ENCODE peak calls at places on chromosomes 6 and 20, in six cellular contexts. G, V, K, W, H and C are unnamed samples.

GRCh38 chr6:160730911-160731310 is 28.9 kb downstream of the PLG start:
- DNase-seq in G (no peak), K (no peak), V (no peak), W (no peak), H (peak), C (no peak)

GRCh38 chr6:144897441-144897921 is 612.3 kb downstream of the UTRN start:
- DNase-seq in V (peak), K (peak), G (no peak), H (no peak), W (no peak), C (no peak)

GRCh38 chr6:15870354-15871043 is 207.7 kb upstream of the DTNBP1 start:
- DNase-seq in H (no peak), K (no peak), V (peak), G (no peak), W (no peak), C (no peak)

GRCh38 chr20:3925899-3926638 is 36.9 kb downstream of the PANK2 start:
- DNase-seq in V (no peak), H (no peak), K (no peak), G (no peak), W (no peak), C (no peak)

GRCh38 chr6:30830438-30830837 is 53.9 kb upstream of the DDR1 start:
- DNase-seq in W (no peak), H (no peak), K (no peak), V (no peak), G (no peak), C (no peak)

GRCh38 chr6:43509984-43510826 is at the start of gene LRRC73:
- DNase-seq in H (peak), G (no peak), W (peak), V (peak), K (peak), C (peak)

GRCh38 chr6:163356324-163356723 is 58.2 kb upstream of the QKI start:
- DNase-seq in W (peak), G (no peak), V (peak), H (no peak), K (peak), C (peak)

GRCh38 chr6:106513813-106514212 is 115.5 kb downstream of the RTN4IP1 start:
- DNase-seq in V (peak), K (no peak), H (no peak), W (no peak), G (no peak), C (no peak)

GRCh38 chr20:62358728-62359490 is 8.2 kb downstream of the LAMA5 start:
- DNase-seq in W (no peak), K (no peak), G (no peak), H (peak), V (no peak), C (no peak)

GRCh38 chr6:145075425-145075824 is 659.9 kb downstream of the EPM2A start:
- DNase-seq in V (no peak), K (peak), G (no peak), H (no peak), W (no peak), C (no peak)

GRCh38 chr6:82842721-82843120 is 222.9 kb downstream of the UBE3D start:
- DNase-seq in V (no peak), H (no peak), G (no peak), K (no peak), W (no peak), C (no peak)

GRCh38 chr6:159095561-159096095 is 50.8 kb upstream of the TAGAP start:
- DNase-seq in V (no peak), H (no peak), W (no peak), G (no peak), K (no peak), C (no peak)

GRCh38 chr6:111480988-111481830 is 1.8 kb downstream of the REV3L start:
- DNase-seq in V (peak), K (no peak), H (no peak), W (no peak), G (no peak), C (no peak)

GRCh38 chr6:138104618-138105213 is 2.5 kb downstream of the PERP start:
- DNase-seq in V (no peak), K (no peak), G (no peak), H (no peak), W (no peak), C (no peak)

GRCh38 chr20:32535953-32536823 is 48.9 kb downstream of the NOL4L start:
- DNase-seq in H (peak), V (no peak), K (peak), W (peak), G (peak), C (peak)

GRCh38 chr6:144339859-144340452 is 54.8 kb downstream of the UTRN start:
- DNase-seq in G (no peak), W (no peak), H (no peak), V (no peak), K (no peak), C (no peak)

GRCh38 chr20:57682184-57683038 is 27.4 kb downstream of the PMEPA1 start:
- DNase-seq in G (no peak), H (no peak), W (no peak), K (no peak), V (no peak), C (no peak)

GRCh38 chr6:169589293-169589692 is 112.5 kb downstream of the WDR27 start:
- DNase-seq in K (no peak), H (no peak), V (peak), W (no peak), G (no peak), C (no peak)

GRCh38 chr6:158647501-158647900 is 2.4 kb upstream of the SYTL3 start:
- DNase-seq in H (no peak), V (no peak), G (no peak), K (no peak), W (no peak), C (no peak)

GRCh38 chr6:14499804-14500203 is 382.2 kb downstream of the CD83 start:
- DNase-seq in V (no peak), W (no peak), H (no peak), K (peak), G (no peak), C (no peak)

GRCh38 chr6:13553646-13554045 is 20.8 kb upstream of the SIRT5 start:
- DNase-seq in G (no peak), H (no peak), W (no peak), K (no peak), V (no peak), C (no peak)

GRCh38 chr6:99575544-99576227 is 7.2 kb upstream of the CCNC start:
- DNase-seq in G (no peak), K (no peak), W (no peak), V (no peak), H (no peak), C (no peak)

GRCh38 chr6:12060780-12061619 is 48.9 kb downstream of the HIVEP1 start:
- DNase-seq in W (no peak), H (peak), V (no peak), G (no peak), K (no peak), C (peak)

GRCh38 chr6:54646551-54647300 is 199.8 kb upstream of the FAM83B start:
- DNase-seq in H (no peak), K (no peak), W (no peak), V (no peak), G (no peak), C (no peak)

GRCh38 chr6:169445227-169445626 is 191.6 kb upstream of the THBS2 start:
- DNase-seq in K (no peak), W (no peak), V (no peak), H (no peak), G (no peak), C (no peak)

GRCh38 chr6:48272518-48272917 is 161.5 kb upstream of the PTCHD4 start:
- DNase-seq in H (no peak), V (no peak), K (no peak), W (no peak), G (no peak), C (no peak)

GRCh38 chr6:30884521-30885480 is 482 bp downstream of the DDR1 start:
- DNase-seq in W (peak), K (no peak), V (no peak), G (no peak), H (peak), C (no peak)

GRCh38 chr6:118500130-118501015 is 47.7 kb upstream of the PLN start:
- DNase-seq in H (no peak), V (no peak), W (no peak), G (no peak), K (no peak), C (no peak)

GRCh38 chr20:10492065-10492464 is 57.0 kb downstream of the SLX4IP start:
- DNase-seq in G (no peak), H (no peak), V (no peak), W (no peak), K (no peak), C (no peak)

GRCh38 chr6:135995160-135995898 is 143.8 kb downstream of the PDE7B start:
- DNase-seq in V (peak), G (no peak), H (no peak), K (peak), W (no peak), C (no peak)

GRCh38 chr6:170404697-170405096 is 98.1 kb downstream of the FAM120B start:
- DNase-seq in K (no peak), H (no peak), W (peak), G (no peak), V (no peak), C (no peak)

GRCh38 chr20:52192296-52193007 is 873 bp upstream of the ZFP64 start:
- DNase-seq in G (no peak), W (no peak), V (no peak), H (peak), K (peak), C (no peak)

GRCh38 chr6:74369556-74369993 is 673.6 kb downstream of the CD109 start:
- DNase-seq in G (no peak), H (no peak), K (no peak), W (no peak), V (peak), C (no peak)

GRCh38 chr6:11217360-11218076 is 14.9 kb downstream of the NEDD9 start:
- DNase-seq in H (no peak), K (no peak), V (peak), G (no peak), W (no peak), C (no peak)